ENCODE peak calls at places on chromosomes 6 and 20, in four cellular contexts. O, B, Z and R are unnamed samples.

GRCh38 chr6:30073489-30074240 is 1.9 kb downstream of the RNF39 start:
- DNase-seq in B (no peak), Z (no peak), O (no peak), R (no peak)

GRCh38 chr6:122839477-122839876 is 50.4 kb downstream of the SMPDL3A start:
- DNase-seq in O (no peak), Z (peak), B (peak), R (no peak)

GRCh38 chr6:37171141-37171969 is 1.4 kb downstream of the PIM1 start:
- DNase-seq in B (peak), O (peak), Z (no peak), R (no peak)

GRCh38 chr6:16238057-16238657 is at the start of gene GMPR:
- DNase-seq in O (peak), B (peak), Z (peak), R (peak)

GRCh38 chr6:31401403-31401802 is 2.0 kb upstream of the MICA start:
- DNase-seq in Z (peak), O (no peak), B (peak), R (no peak)

GRCh38 chr6:2099870-2100269 is 145.5 kb downstream of the GMDS start:
- DNase-seq in B (no peak), Z (no peak), O (no peak), R (no peak)

GRCh38 chr6:129844118-129844891 is 16.8 kb downstream of the TMEM244 start:
- DNase-seq in B (no peak), O (no peak), Z (peak), R (no peak)

GRCh38 chr20:52840041-52840440 is 132.1 kb upstream of the TSHZ2 start:
- DNase-seq in Z (no peak), B (no peak), O (no peak), R (no peak)

GRCh38 chr6:22737331-22737730 is 168.0 kb downstream of the HDGFL1 start:
- DNase-seq in O (peak), Z (peak), B (peak), R (no peak)

GRCh38 chr20:36969478-36970186 is 18.1 kb upstream of the SAMHD1 start:
- DNase-seq in Z (no peak), O (no peak), B (no peak), R (no peak)

GRCh38 chr6:145406733-145407256 is 328.5 kb downstream of the EPM2A start:
- DNase-seq in Z (no peak), B (no peak), O (no peak), R (no peak)

GRCh38 chr6:119442776-119443184 is 93.2 kb upstream of the MAN1A1 start:
- DNase-seq in O (no peak), Z (no peak), B (no peak), R (no peak)

GRCh38 chr6:31826793-31827285 is 699 bp upstream of the HSPA1B start:
- DNase-seq in O (peak), Z (no peak), B (peak), R (no peak)

GRCh38 chr6:18110160-18110559 is 12.3 kb downstream of the NHLRC1 start:
- DNase-seq in B (no peak), O (no peak), Z (no peak), R (no peak)

GRCh38 chr20:52748235-52748950 is 223.8 kb upstream of the TSHZ2 start:
- DNase-seq in B (no peak), O (no peak), Z (no peak), R (no peak)

GRCh38 chr6:157020398-157021266 is 243.5 kb downstream of the ARID1B start:
- DNase-seq in Z (peak), B (no peak), O (peak), R (peak)

GRCh38 chr6:125099211-125100017 is 54.2 kb upstream of the TPD52L1 start:
- DNase-seq in B (peak), Z (peak), O (peak), R (no peak)

GRCh38 chr6:131828946-131829345 is 21.1 kb downstream of the ENPP1 start:
- DNase-seq in O (no peak), B (no peak), Z (no peak), R (no peak)

GRCh38 chr6:149895702-149896310 is 2.1 kb downstream of the RAET1E start:
- DNase-seq in Z (peak), B (peak), O (no peak), R (peak)

GRCh38 chr6:89252902-89253301 is 35.7 kb upstream of the GABRR1 start:
- DNase-seq in B (no peak), Z (no peak), O (no peak), R (no peak)

GRCh38 chr20:52785678-52786077 is 186.5 kb upstream of the TSHZ2 start:
- DNase-seq in O (no peak), B (no peak), Z (no peak), R (no peak)

GRCh38 chr6:83928286-83928685 is 68.8 kb downstream of the CYB5R4 start:
- DNase-seq in O (no peak), B (no peak), Z (no peak), R (no peak)

GRCh38 chr6:87971605-87972262 is 75.9 kb upstream of the SPACA1 start:
- DNase-seq in Z (no peak), B (no peak), O (no peak), R (no peak)

GRCh38 chr6:170040115-170040500 is 250.8 kb downstream of the DLL1 start:
- DNase-seq in O (peak), B (no peak), Z (no peak), R (no peak)

GRCh38 chr6:132919476-132919875 is 105.1 kb downstream of the RPS12 start:
- DNase-seq in O (no peak), Z (no peak), B (peak), R (no peak)

GRCh38 chr20:17630151-17630805 is 51.8 kb downstream of the RRBP1 start:
- DNase-seq in Z (no peak), B (no peak), O (no peak), R (no peak)

GRCh38 chr6:111468329-111469012 is 14.5 kb downstream of the REV3L start:
- DNase-seq in B (no peak), O (no peak), Z (no peak), R (no peak)

GRCh38 chr20:25066386-25066785 is 8.4 kb upstream of the ACSS1 start:
- DNase-seq in Z (no peak), B (no peak), O (no peak), R (no peak)

GRCh38 chr20:62304331-62305148 is 1.7 kb downstream of the ADRM1 start:
- DNase-seq in Z (no peak), O (no peak), B (no peak), R (no peak)

GRCh38 chr6:158595223-158595622 is 35.3 kb downstream of the TMEM181 start:
- DNase-seq in O (no peak), B (no peak), Z (no peak), R (no peak)

GRCh38 chr6:151075527-151075926 is 164.2 kb upstream of the AKAP12 start:
- DNase-seq in B (no peak), Z (no peak), O (no peak), R (no peak)

GRCh38 chr20:32506721-32507120 is 78.4 kb downstream of the NOL4L start:
- DNase-seq in Z (no peak), O (peak), B (no peak), R (no peak)

GRCh38 chr6:148535976-148536375 is 193.3 kb downstream of the SASH1 start:
- DNase-seq in B (no peak), Z (no peak), O (no peak), R (no peak)

GRCh38 chr6:165487347-165487746 is 175.7 kb downstream of the PDE10A start:
- DNase-seq in B (no peak), O (no peak), Z (no peak), R (no peak)

GRCh38 chr6:150806790-150807189 is 58.7 kb upstream of the MTHFD1L start:
- DNase-seq in O (no peak), B (no peak), Z (no peak), R (no peak)

GRCh38 chr6:35451354-35452185 is 568 bp upstream of the FANCE start:
- DNase-seq in Z (no peak), O (no peak), B (peak), R (no peak)
- H3K4me3 ChIP-seq in Z (peak), O (peak), B (peak), R (peak)

GRCh38 chr6:139313784-139314545 is 22.2 kb upstream of the TXLNB start:
- DNase-seq in B (no peak), O (no peak), Z (no peak), R (no peak)
- H3K27ac ChIP-seq in B (no peak), O (no peak), Z (no peak), R (no peak)

DNA sequence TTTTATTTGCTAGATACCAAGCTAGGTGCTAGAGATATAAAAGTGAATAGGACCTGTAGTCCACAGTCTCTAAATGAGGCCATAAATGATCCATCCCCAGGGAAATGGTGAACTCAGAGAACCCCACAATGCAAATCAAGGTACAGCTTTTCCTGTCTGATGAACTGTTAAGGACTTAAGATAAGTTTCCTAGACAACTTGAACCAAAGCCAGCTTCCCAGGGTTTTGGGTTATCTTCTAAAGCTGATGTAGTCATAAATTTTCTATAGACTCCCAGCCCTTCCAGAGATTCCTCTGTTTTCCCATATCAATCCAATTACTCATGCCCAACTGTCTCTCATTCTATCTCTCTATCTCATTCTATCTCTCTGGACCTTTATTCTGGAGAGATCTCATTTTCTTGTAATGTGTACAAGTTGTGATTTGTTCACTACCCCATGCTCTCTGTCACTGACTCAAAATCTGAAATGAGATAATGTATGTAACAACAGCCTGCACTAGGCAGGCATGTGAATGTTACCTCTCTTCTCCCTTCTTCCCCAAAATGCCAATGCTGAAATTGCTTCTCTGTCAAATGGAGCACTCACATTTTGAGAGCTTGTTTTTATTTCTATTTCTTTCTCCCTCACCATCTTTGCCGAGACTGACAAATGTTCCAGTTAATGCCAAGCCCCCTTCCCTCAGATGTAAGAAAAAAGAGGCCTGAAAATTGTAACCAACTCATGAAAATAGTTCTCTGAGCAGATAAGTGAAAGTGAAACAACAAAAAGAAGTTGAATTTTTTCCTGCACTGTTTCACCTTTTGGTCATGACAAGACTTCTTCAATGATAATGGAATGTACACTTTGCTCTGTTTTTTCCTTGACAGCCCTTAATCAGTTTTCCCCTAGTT is 279.9 kb downstream of the SLC35F1 start:
- DNase-seq in O (no peak), Z (no peak), B (no peak), R (no peak)
- H3K4me3 ChIP-seq in O (no peak), Z (no peak), B (no peak), R (no peak)

DNA sequence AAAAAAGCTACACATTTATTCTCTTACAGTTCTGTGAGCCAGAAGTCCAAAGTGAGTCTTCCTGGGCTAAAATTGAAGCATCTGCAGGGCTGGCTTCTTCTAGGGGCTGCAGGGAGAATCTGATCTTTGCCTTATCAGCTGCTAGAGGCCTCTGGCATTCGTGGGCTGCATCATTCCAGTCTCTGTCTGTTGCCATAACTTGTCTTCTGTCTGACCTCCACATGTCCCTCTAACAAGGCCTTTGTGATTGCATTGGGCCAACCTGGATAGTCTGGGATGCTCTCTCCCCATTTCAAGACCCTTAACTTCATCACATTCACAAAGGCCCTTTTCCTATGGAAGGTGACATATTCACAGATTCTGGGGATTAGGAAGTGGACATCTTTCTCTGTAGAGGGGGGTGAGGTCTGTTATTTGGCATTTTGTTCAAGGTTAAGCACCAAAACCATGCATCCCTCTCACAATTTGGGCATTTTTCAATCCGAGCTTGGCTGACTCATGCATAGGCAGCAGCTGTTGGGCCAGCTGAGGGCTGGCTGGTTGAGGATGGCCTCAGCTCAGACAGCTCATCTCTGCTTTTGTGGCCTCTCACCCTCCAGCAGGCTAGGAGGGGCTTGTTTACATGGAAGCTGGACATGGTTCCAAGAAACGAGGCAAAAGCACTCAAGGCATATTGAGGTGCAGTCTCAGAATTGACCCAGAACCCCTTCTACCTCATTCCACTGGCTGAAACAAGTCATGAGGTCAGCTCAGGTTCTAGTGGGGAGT is 116.1 kb upstream of the NXT1 start:
- DNase-seq in Z (no peak), B (peak), O (no peak), R (no peak)
- H3K27ac ChIP-seq in Z (no peak), B (no peak), O (no peak), R (no peak)

DNA sequence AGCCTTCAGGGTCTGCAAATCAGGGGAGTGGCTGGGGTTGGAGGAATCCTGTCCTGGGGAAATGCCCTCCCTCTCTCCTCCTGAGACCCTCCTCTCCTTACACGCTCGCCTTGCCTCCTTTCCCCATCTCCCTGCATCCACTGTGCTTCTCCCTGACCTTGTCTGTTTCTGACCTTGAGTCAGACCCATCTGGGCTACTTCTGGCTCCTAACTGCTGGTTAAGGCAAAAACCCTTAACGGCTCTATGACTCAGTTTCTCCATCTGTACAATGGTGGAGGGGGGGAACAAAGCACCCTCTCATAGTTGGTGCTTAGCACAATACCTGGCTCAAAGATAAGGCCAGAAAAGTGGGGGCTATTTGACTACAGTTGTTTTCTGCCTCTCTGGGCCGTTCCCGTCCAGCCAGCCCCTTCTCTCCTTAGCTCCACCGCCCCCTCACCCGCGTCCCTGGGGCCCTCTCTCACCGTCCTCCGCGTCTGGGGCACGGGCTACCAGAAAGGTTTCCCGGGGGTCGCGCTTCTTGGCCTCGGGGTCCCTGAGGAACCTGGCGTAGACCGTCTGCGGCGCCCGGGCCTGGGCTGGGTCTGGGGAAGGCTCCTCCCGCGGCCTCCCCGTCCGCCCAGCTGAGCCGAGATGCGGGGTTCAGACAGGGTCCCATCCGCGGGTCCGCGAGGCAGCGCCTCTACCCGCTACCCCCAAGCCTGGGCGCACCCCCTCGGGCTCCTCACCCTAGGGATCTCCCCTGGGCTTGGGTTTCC is 1.3 kb downstream of the TULP1 start:
- DNase-seq in O (no peak), Z (no peak), B (no peak), R (no peak)
- H3K4me3 ChIP-seq in O (no peak), Z (no peak), B (no peak), R (no peak)

DNA sequence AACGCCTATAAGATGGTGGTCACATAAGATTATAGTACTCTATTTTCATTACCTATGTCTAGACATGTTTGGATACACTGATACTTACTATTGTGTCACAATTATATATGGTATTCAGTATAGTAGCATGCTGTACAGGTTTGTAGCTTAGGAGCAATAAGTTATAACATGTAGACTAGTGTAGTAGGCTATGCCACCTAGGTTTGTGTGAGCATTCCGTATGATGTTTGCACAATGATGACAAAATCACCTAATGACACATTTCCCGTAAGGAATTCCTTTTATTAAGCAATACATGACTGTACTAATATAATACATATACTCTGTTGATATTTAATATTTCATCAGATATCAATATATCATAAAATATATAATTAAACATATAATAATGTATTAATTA is 540.7 kb downstream of the BMP2 start:
- DNase-seq in Z (no peak), O (no peak), B (no peak), R (no peak)
- H3K27ac ChIP-seq in Z (no peak), O (no peak), B (no peak), R (no peak)

GRCh38 chr6:41638002-41638800 is at the start of gene MDFI:
- DNase-seq in Z (no peak), O (no peak), B (peak), R (no peak)
- H3K4me3 ChIP-seq in Z (peak), O (peak), B (peak), R (peak)

DNA sequence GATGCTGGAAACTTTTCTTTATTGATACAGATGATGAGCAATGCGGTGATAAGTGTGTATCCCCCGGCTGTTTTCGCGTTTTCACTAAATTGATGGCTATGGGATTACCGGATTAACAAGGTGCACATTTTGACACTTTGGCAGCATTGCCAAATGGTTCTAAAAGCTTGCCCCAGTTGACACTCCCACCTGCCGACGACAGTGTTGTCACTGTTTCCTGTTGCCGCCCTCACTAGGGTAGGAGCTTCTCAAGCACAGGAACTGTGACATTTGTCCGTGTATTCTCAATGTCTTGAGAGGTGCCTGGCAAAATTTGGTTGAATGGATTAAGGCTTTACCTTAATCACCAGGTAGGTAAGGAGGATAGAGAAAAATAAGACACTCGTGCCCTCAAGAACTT is 9.8 kb upstream of the MAPK13 start:
- DNase-seq in Z (no peak), O (no peak), B (no peak), R (peak)
- H3K27ac ChIP-seq in Z (no peak), O (peak), B (no peak), R (peak)

DNA sequence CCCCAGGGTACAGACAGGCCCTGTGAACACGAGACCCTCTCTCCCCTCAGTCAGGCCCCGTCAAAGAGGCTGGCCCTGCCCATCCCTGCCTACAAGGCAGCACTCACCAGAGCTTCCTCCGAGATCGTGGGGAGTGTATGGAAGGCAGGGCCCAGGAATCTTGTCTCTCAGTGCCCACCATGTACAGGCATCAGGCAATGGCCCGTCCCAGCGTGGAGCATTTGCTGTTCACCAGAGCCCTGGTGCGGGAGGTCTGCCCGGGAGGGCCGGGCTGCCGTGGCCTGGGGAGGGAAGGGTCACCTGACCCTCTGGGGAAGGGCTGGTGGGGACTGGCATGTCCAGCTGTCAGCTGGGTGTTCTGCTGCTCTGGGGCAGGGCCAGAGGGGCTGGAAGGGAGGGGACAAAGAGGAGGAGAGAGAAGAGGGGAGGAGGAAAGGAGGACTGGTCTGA is at the start of gene IP6K3:
- DNase-seq in O (peak), Z (no peak), B (no peak), R (no peak)
- H3K4me3 ChIP-seq in O (peak), Z (no peak), B (peak), R (no peak)